ENCODE peak calls at places on chromosomes 16 and 17, in ten cellular contexts. S is prostate gland; K is amniotic stem cell; Y is retina; F is activated naive CD8-positive, alpha-beta T cell treated with anti-CD3 and anti-CD28 coated beads for 36 hours; Z is NCI-H1694 treated with DMSO at 0.1 percent for 48 hours; U is stimulated activated CD4-positive, alpha-beta T cell treated with anti-CD3 and anti-CD28 coated beads, Interleukin-2, amount 100 ng/mL, for 48 hours; X is body of pancreas; B is activated effector memory CD4-positive, alpha-beta T cell treated with anti-CD3 and anti-CD28 coated beads, Interleukin-2, amount 50 U/mL, for 16 hours; L is SJSA1. Q is an unnamed sample.
A peak's percentile ranks its signal among the peaks of the same experiment; 100 is the strongest.

GRCh38 chr17:31313982-31314787 is at the start of gene EVI2B:
- DNase-seq in K (no peak), L (peak; percentile 42), X (peak; percentile 30), F (no peak), Z (no peak), B (no peak), S (no peak), U (no peak), Y (no peak), Q (no peak)

GRCh38 chr16:11312718-11313492 is 31.8 kb upstream of the PRM1 start:
- DNase-seq in K (no peak), L (peak; percentile 90), Z (no peak), F (peak; percentile 42), Y (peak; percentile 16), B (no peak), X (peak; percentile 69), U (no peak), S (no peak), Q (no peak)

GRCh38 chr17:63425478-63425877 is 20.6 kb downstream of the CYB561 start:
- DNase-seq in Y (peak; percentile 89), Z (peak; percentile 83), S (peak; percentile 82), K (peak; percentile 33), L (peak; percentile 75), U (peak; percentile 76), B (peak; percentile 85), X (peak; percentile 80), F (peak; percentile 53), Q (peak; percentile 91)

GRCh38 chr17:47847341-47848197 is 3.4 kb downstream of the SP6 start:
- DNase-seq in L (no peak), X (no peak), U (no peak), B (no peak), F (peak; percentile 36), Z (no peak), S (no peak), Y (peak; percentile 57), K (no peak), Q (no peak)

GRCh38 chr16:89373355-89374110 is 116.8 kb downstream of the ANKRD11 start:
- DNase-seq in U (no peak), Z (no peak), Y (no peak), F (no peak), S (no peak), L (no peak), K (no peak), B (no peak), X (peak; percentile 50), Q (no peak)

GRCh38 chr17:50219345-50219744 is 17.9 kb upstream of the COL1A1 start:
- DNase-seq in L (no peak), Y (no peak), B (no peak), Z (no peak), U (no peak), S (no peak), K (peak; percentile 67), X (no peak), F (no peak), Q (peak; percentile 79)

GRCh38 chr17:9987779-9988585 is 82.9 kb upstream of the RCVRN start:
- DNase-seq in K (no peak), Z (no peak), U (peak; percentile 20), F (peak; percentile 11), X (peak; percentile 17), Y (peak; percentile 32), B (no peak), L (no peak), S (no peak), Q (no peak)

GRCh38 chr16:67169642-67170167 is 633 bp upstream of the NOL3 start:
- DNase-seq in U (no peak), B (peak; percentile 75), Y (peak; percentile 73), L (no peak), K (no peak), F (peak; percentile 56), S (no peak), X (no peak), Z (peak; percentile 50), Q (no peak)

GRCh38 chr17:17636456-17636855 is 44.8 kb upstream of the RAI1 start:
- DNase-seq in Y (no peak), B (no peak), X (no peak), S (no peak), Z (no peak), K (no peak), F (no peak), U (no peak), L (no peak), Q (no peak)

GRCh38 chr16:88385831-88386815 is 3.4 kb downstream of the ZNF469 start:
- DNase-seq in K (no peak), X (no peak), Y (no peak), F (no peak), L (no peak), S (no peak), B (no peak), U (no peak), Z (no peak), Q (no peak)

GRCh38 chr16:62201911-62202310 is 165.7 kb upstream of the CDH8 start:
- DNase-seq in F (no peak), B (no peak), U (no peak), S (no peak), Y (no peak), X (no peak), K (no peak), L (no peak), Z (no peak), Q (no peak)

GRCh38 chr17:50603340-50603739 is 31.3 kb upstream of the ABCC3 start:
- DNase-seq in X (no peak), F (no peak), U (no peak), L (no peak), S (no peak), K (no peak), Z (no peak), Y (no peak), B (no peak), Q (no peak)

GRCh38 chr17:58630883-58631522 is 60.8 kb downstream of the TEX14 start:
- DNase-seq in Y (no peak), U (peak; percentile 23), S (peak; percentile 11), L (peak; percentile 21), B (peak; percentile 77), K (no peak), F (peak; percentile 67), X (peak; percentile 49), Z (peak; percentile 5), Q (no peak)

GRCh38 chr16:80462902-80463301 is 77.9 kb upstream of the DYNLRB2 start:
- DNase-seq in Y (no peak), K (no peak), X (no peak), S (no peak), U (no peak), F (no peak), L (no peak), Z (no peak), B (no peak), Q (no peak)

GRCh38 chr16:87956169-87956770 is 5.0 kb downstream of the BANP start:
- DNase-seq in L (no peak), Y (no peak), Z (no peak), B (peak; percentile 88), F (peak; percentile 75), S (no peak), K (no peak), U (peak; percentile 60), X (peak; percentile 62), Q (no peak)

GRCh38 chr17:14886200-14886739 is 378.9 kb downstream of the PMP22 start:
- DNase-seq in K (no peak), Z (peak; percentile 6), F (no peak), U (no peak), X (no peak), L (no peak), Y (no peak), B (no peak), S (no peak), Q (no peak)

GRCh38 chr17:7987112-7987893 is 15.1 kb upstream of the GUCY2D start:
- DNase-seq in B (no peak), S (no peak), U (no peak), Z (no peak), F (no peak), L (no peak), Y (no peak), X (no peak), K (no peak), Q (no peak)

Q was measured in osteocyte.